ENCODE peak calls at places on chromosome 16, in six cellular contexts. One of them, this sample, is unnamed.

GRCh38 chr16:49277386-49277742 is 4.3 kb downstream of the CBLN1 start:
- DNase-seq in LoVo: no peak
- DNase-seq in activated gamma-delta T cell treated with Interleukin-2 at 50 U/mL for 16 hours: no peak
- DNase-seq in T-helper 17 cell: no peak
- DNase-seq in SHP77 treated with DMSO at 0.1 percent for 48 hours: no peak
- DNase-seq in retinal pigment epithelial cell: no peak
- DNase-seq in this sample: no peak

GRCh38 chr16:82675300-82675699 is 48.5 kb downstream of the CDH13 start:
- DNase-seq in LoVo: no peak
- DNase-seq in activated gamma-delta T cell treated with Interleukin-2 at 50 U/mL for 16 hours: no peak
- DNase-seq in T-helper 17 cell: no peak
- DNase-seq in SHP77 treated with DMSO at 0.1 percent for 48 hours: no peak
- DNase-seq in retinal pigment epithelial cell: no peak
- DNase-seq in this sample: no peak

GRCh38 chr16:17365591-17366298 is 105.0 kb downstream of the XYLT1 start:
- DNase-seq in LoVo: no peak
- DNase-seq in activated gamma-delta T cell treated with Interleukin-2 at 50 U/mL for 16 hours: no peak
- DNase-seq in T-helper 17 cell: no peak
- DNase-seq in SHP77 treated with DMSO at 0.1 percent for 48 hours: no peak
- DNase-seq in retinal pigment epithelial cell: no peak
- DNase-seq in this sample: no peak

GRCh38 chr16:80527297-80527696 is 13.5 kb upstream of the DYNLRB2 start:
- DNase-seq in LoVo: peak
- DNase-seq in activated gamma-delta T cell treated with Interleukin-2 at 50 U/mL for 16 hours: peak
- DNase-seq in T-helper 17 cell: no peak
- DNase-seq in SHP77 treated with DMSO at 0.1 percent for 48 hours: no peak
- DNase-seq in retinal pigment epithelial cell: no peak
- DNase-seq in this sample: peak

GRCh38 chr16:69111216-69111615 is 5.8 kb downstream of the HAS3 start:
- DNase-seq in LoVo: no peak
- DNase-seq in activated gamma-delta T cell treated with Interleukin-2 at 50 U/mL for 16 hours: no peak
- DNase-seq in T-helper 17 cell: no peak
- DNase-seq in SHP77 treated with DMSO at 0.1 percent for 48 hours: no peak
- DNase-seq in retinal pigment epithelial cell: no peak
- DNase-seq in this sample: no peak

GRCh38 chr16:67245674-67246080 is 1.6 kb downstream of the FHOD1 start:
- DNase-seq in LoVo: no peak
- DNase-seq in activated gamma-delta T cell treated with Interleukin-2 at 50 U/mL for 16 hours: no peak
- DNase-seq in T-helper 17 cell: no peak
- DNase-seq in SHP77 treated with DMSO at 0.1 percent for 48 hours: no peak
- DNase-seq in retinal pigment epithelial cell: no peak
- DNase-seq in this sample: no peak

GRCh38 chr16:53864819-53865491 is 161.0 kb downstream of the FTO start:
- DNase-seq in LoVo: peak
- DNase-seq in activated gamma-delta T cell treated with Interleukin-2 at 50 U/mL for 16 hours: no peak
- DNase-seq in T-helper 17 cell: no peak
- DNase-seq in SHP77 treated with DMSO at 0.1 percent for 48 hours: no peak
- DNase-seq in retinal pigment epithelial cell: peak
- DNase-seq in this sample: no peak

GRCh38 chr16:24699151-24699723 is 30.2 kb upstream of the TNRC6A start:
- DNase-seq in LoVo: no peak
- DNase-seq in activated gamma-delta T cell treated with Interleukin-2 at 50 U/mL for 16 hours: no peak
- DNase-seq in T-helper 17 cell: no peak
- DNase-seq in SHP77 treated with DMSO at 0.1 percent for 48 hours: no peak
- DNase-seq in retinal pigment epithelial cell: no peak
- DNase-seq in this sample: no peak

GRCh38 chr16:17777461-17777863 is 306.7 kb upstream of the XYLT1 start:
- DNase-seq in LoVo: no peak
- DNase-seq in activated gamma-delta T cell treated with Interleukin-2 at 50 U/mL for 16 hours: no peak
- DNase-seq in T-helper 17 cell: no peak
- DNase-seq in SHP77 treated with DMSO at 0.1 percent for 48 hours: no peak
- DNase-seq in retinal pigment epithelial cell: no peak
- DNase-seq in this sample: no peak

GRCh38 chr16:67443299-67443698 is 12.4 kb downstream of the HSD11B2 start:
- DNase-seq in LoVo: no peak
- DNase-seq in activated gamma-delta T cell treated with Interleukin-2 at 50 U/mL for 16 hours: no peak
- DNase-seq in T-helper 17 cell: no peak
- DNase-seq in SHP77 treated with DMSO at 0.1 percent for 48 hours: no peak
- DNase-seq in retinal pigment epithelial cell: no peak
- DNase-seq in this sample: peak

GRCh38 chr16:12988071-12988470 is 86.7 kb downstream of the SHISA9 start:
- DNase-seq in LoVo: no peak
- DNase-seq in activated gamma-delta T cell treated with Interleukin-2 at 50 U/mL for 16 hours: no peak
- DNase-seq in T-helper 17 cell: no peak
- DNase-seq in SHP77 treated with DMSO at 0.1 percent for 48 hours: no peak
- DNase-seq in retinal pigment epithelial cell: no peak
- DNase-seq in this sample: no peak

GRCh38 chr16:85402910-85403692 is 210.0 kb upstream of the GSE1 start:
- DNase-seq in LoVo: no peak
- DNase-seq in activated gamma-delta T cell treated with Interleukin-2 at 50 U/mL for 16 hours: no peak
- DNase-seq in T-helper 17 cell: peak
- DNase-seq in SHP77 treated with DMSO at 0.1 percent for 48 hours: no peak
- DNase-seq in retinal pigment epithelial cell: no peak
- DNase-seq in this sample: peak

GRCh38 chr16:57000271-57001025 is 11.1 kb downstream of the NLRC5 start:
- DNase-seq in LoVo: no peak
- DNase-seq in activated gamma-delta T cell treated with Interleukin-2 at 50 U/mL for 16 hours: peak
- DNase-seq in T-helper 17 cell: no peak
- DNase-seq in SHP77 treated with DMSO at 0.1 percent for 48 hours: no peak
- DNase-seq in retinal pigment epithelial cell: no peak
- DNase-seq in this sample: no peak

GRCh38 chr16:27999687-28000086 is 63.8 kb downstream of the GSG1L start:
- DNase-seq in LoVo: no peak
- DNase-seq in activated gamma-delta T cell treated with Interleukin-2 at 50 U/mL for 16 hours: no peak
- DNase-seq in T-helper 17 cell: no peak
- DNase-seq in SHP77 treated with DMSO at 0.1 percent for 48 hours: no peak
- DNase-seq in retinal pigment epithelial cell: no peak
- DNase-seq in this sample: no peak

GRCh38 chr16:50509521-50510341 is 38.5 kb upstream of the NKD1 start:
- DNase-seq in LoVo: no peak
- DNase-seq in activated gamma-delta T cell treated with Interleukin-2 at 50 U/mL for 16 hours: peak
- DNase-seq in T-helper 17 cell: no peak
- DNase-seq in SHP77 treated with DMSO at 0.1 percent for 48 hours: no peak
- DNase-seq in retinal pigment epithelial cell: no peak
- DNase-seq in this sample: peak

GRCh38 chr16:48321307-48322036 is 63.7 kb downstream of the SIAH1 start:
- DNase-seq in LoVo: no peak
- DNase-seq in activated gamma-delta T cell treated with Interleukin-2 at 50 U/mL for 16 hours: no peak
- DNase-seq in T-helper 17 cell: no peak
- DNase-seq in SHP77 treated with DMSO at 0.1 percent for 48 hours: no peak
- DNase-seq in retinal pigment epithelial cell: no peak
- DNase-seq in this sample: no peak

GRCh38 chr16:79618712-79619050 is 18.1 kb upstream of the MAF start:
- DNase-seq in LoVo: no peak
- DNase-seq in activated gamma-delta T cell treated with Interleukin-2 at 50 U/mL for 16 hours: no peak
- DNase-seq in T-helper 17 cell: no peak
- DNase-seq in SHP77 treated with DMSO at 0.1 percent for 48 hours: no peak
- DNase-seq in retinal pigment epithelial cell: no peak
- DNase-seq in this sample: no peak

GRCh38 chr16:86198201-86199118 is 299.5 kb downstream of the IRF8 start:
- DNase-seq in LoVo: no peak
- DNase-seq in activated gamma-delta T cell treated with Interleukin-2 at 50 U/mL for 16 hours: no peak
- DNase-seq in T-helper 17 cell: no peak
- DNase-seq in SHP77 treated with DMSO at 0.1 percent for 48 hours: peak
- DNase-seq in retinal pigment epithelial cell: no peak
- DNase-seq in this sample: no peak

GRCh38 chr16:50673496-50674275 is 7.4 kb downstream of the SNX20 start:
- DNase-seq in LoVo: no peak
- DNase-seq in activated gamma-delta T cell treated with Interleukin-2 at 50 U/mL for 16 hours: no peak
- DNase-seq in T-helper 17 cell: no peak
- DNase-seq in SHP77 treated with DMSO at 0.1 percent for 48 hours: no peak
- DNase-seq in retinal pigment epithelial cell: no peak
- DNase-seq in this sample: no peak

GRCh38 chr16:14285542-14286380 is 214.6 kb downstream of the MRTFB start:
- DNase-seq in LoVo: peak
- DNase-seq in activated gamma-delta T cell treated with Interleukin-2 at 50 U/mL for 16 hours: peak
- DNase-seq in T-helper 17 cell: peak
- DNase-seq in SHP77 treated with DMSO at 0.1 percent for 48 hours: peak
- DNase-seq in retinal pigment epithelial cell: peak
- DNase-seq in this sample: peak

GRCh38 chr16:66656547-66656946 is 40.0 kb downstream of the CMTM4 start:
- DNase-seq in LoVo: no peak
- DNase-seq in activated gamma-delta T cell treated with Interleukin-2 at 50 U/mL for 16 hours: no peak
- DNase-seq in T-helper 17 cell: no peak
- DNase-seq in SHP77 treated with DMSO at 0.1 percent for 48 hours: no peak
- DNase-seq in retinal pigment epithelial cell: no peak
- DNase-seq in this sample: no peak

This sample was measured in testis.